ENCODE peak calls at places on chromosomes 16 and 17, in eight cellular contexts. E is heart right ventricle; C is tibial nerve; Q is psoas muscle; V is PC-3; S is uterus; G is body of pancreas; T is CD4-positive, CD25-positive, alpha-beta regulatory T cell. Z is an unnamed sample.

GRCh38 chr17:56917559-56918296 is 3.9 kb upstream of the TRIM25 start:
- DNase-seq in E (no peak), C (no peak), Q (peak; percentile 41), V (no peak), S (no peak), G (no peak), T (no peak), Z (no peak)

GRCh38 chr16:2512920-2513404 is 790 bp upstream of the ATP6V0C start:
- DNase-seq in E (no peak), C (no peak), Q (peak; percentile 37), V (no peak), S (peak; percentile 43), G (peak; percentile 50), T (peak; percentile 22), Z (no peak)

GRCh38 chr16:86430814-86431213 is 79.5 kb upstream of the FOXF1 start:
- DNase-seq in E (no peak), C (no peak), Q (no peak), V (no peak), S (no peak), G (no peak), T (no peak), Z (no peak)

GRCh38 chr16:78461496-78461938 is 362.1 kb downstream of the WWOX start:
- DNase-seq in E (no peak), C (no peak), Q (no peak), V (peak; percentile 58), S (no peak), G (no peak), T (no peak), Z (no peak)

GRCh38 chr17:34435182-34435928 is 72.3 kb upstream of the CCL1 start:
- DNase-seq in E (no peak), C (no peak), Q (no peak), V (no peak), S (no peak), G (no peak), T (no peak), Z (no peak)

GRCh38 chr16:11552445-11552844 is 34.3 kb downstream of the LITAF start:
- DNase-seq in E (no peak), C (no peak), Q (no peak), V (no peak), S (no peak), G (no peak), T (no peak), Z (no peak)

GRCh38 chr16:2040450-2041105 is 7.1 kb downstream of the NTHL1 start:
- DNase-seq in E (no peak), C (no peak), Q (no peak), V (peak; percentile 37), S (no peak), G (no peak), T (no peak), Z (no peak)

GRCh38 chr16:85738878-85739715 is 11.8 kb downstream of the C16orf74 start:
- DNase-seq in E (no peak), C (no peak), Q (no peak), V (no peak), S (no peak), G (no peak), T (no peak), Z (no peak)

GRCh38 chr17:48441231-48441711 is 11.3 kb upstream of the SKAP1 start:
- DNase-seq in E (no peak), C (no peak), Q (no peak), V (no peak), S (no peak), G (no peak), T (peak; percentile 95), Z (no peak)

GRCh38 chr16:67719778-67720144 is 645 bp upstream of the GFOD2 start:
- DNase-seq in E (no peak), C (no peak), Q (no peak), V (no peak), S (no peak), G (peak; percentile 25), T (no peak), Z (no peak)

GRCh38 chr16:23164736-23165135 is 15.5 kb upstream of the USP31 start:
- DNase-seq in E (no peak), C (no peak), Q (no peak), V (no peak), S (no peak), G (no peak), T (no peak), Z (no peak)

GRCh38 chr17:48259710-48260291 is 152.2 kb downstream of the SNX11 start:
- DNase-seq in E (no peak), C (no peak), Q (no peak), V (peak; percentile 87), S (no peak), G (peak; percentile 26), T (peak; percentile 17), Z (no peak)

GRCh38 chr16:23682181-23682580 is 3.5 kb downstream of the PLK1 start:
- DNase-seq in E (no peak), C (no peak), Q (no peak), V (no peak), S (no peak), G (no peak), T (no peak), Z (no peak)

GRCh38 chr17:20267459-20267842 is 199.9 kb downstream of the LGALS9B start:
- DNase-seq in E (no peak), C (no peak), Q (no peak), V (no peak), S (no peak), G (no peak), T (no peak), Z (no peak)

GRCh38 chr16:5020551-5020950 is 13.2 kb downstream of the NAGPA start:
- DNase-seq in E (no peak), C (no peak), Q (no peak), V (no peak), S (no peak), G (no peak), T (no peak), Z (no peak)

GRCh38 chr16:53235851-53236250 is 181.1 kb downstream of the CHD9 start:
- DNase-seq in E (no peak), C (no peak), Q (no peak), V (no peak), S (no peak), G (no peak), T (no peak), Z (no peak)

GRCh38 chr17:63137163-63137562 is 171.1 kb downstream of the TANC2 start:
- DNase-seq in E (no peak), C (no peak), Q (no peak), V (no peak), S (no peak), G (no peak), T (no peak), Z (no peak)

GRCh38 chr16:19681637-19682036 is 36.4 kb downstream of the KNOP1 start:
- DNase-seq in E (no peak), C (no peak), Q (no peak), V (no peak), S (no peak), G (no peak), T (no peak), Z (no peak)

DNA sequence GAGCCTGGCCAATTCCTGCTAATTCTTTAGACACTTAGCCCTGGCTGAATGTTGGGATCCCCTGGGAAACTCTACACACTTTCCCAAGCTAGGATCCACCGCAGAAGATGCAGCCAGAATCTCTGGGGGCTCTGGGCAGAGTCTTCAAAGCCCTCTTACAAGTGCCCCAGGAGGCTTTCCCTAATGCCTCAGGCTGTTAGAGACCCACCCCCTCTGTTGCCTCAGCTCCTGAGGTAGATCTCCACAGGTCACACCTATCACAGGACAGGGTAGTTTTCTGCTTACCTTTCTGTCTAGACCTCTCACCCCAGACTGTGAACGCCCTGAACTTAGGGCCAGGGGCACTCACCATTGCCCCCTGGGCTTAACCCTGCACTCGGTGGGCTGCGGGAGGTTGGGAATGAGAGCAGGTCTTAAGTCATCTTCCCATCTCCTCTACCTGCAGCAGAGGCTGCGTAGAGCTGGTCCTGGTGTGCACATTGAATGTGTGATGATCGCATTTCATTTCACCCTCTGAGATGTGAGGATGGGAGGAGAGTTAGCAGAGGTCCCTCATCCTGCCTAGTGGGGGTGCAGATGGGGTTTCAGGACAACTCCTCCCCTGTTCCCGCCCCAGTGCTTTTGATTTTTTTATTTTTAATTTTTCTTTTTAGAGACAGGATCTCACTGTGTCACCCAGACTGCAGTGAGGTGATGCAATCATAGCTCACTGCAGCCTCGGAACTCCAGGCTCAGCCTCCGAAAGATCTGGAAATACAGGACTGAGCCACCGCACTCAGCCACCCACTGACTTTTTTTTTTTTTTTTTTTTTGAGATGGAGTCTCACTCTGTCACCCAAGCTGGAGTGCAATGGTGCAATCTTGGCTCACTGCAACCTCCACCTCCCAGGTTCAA is 89.0 kb upstream of the LHX1 start:
- DNase-seq in E (no peak), C (no peak), Q (no peak), V (no peak), S (no peak), G (no peak), T (no peak), Z (no peak)
- H3K4me1 ChIP-seq in E (no peaks in the 10 kb centered on the region), C (no peaks in the 10 kb centered on the region), Q (no peaks in the 10 kb centered on the region), V (peaks cover 22% of the 10 kb centered on the region), S (no peaks in the 10 kb centered on the region), G (no peaks in the 10 kb centered on the region), T (peaks cover 7% of the 10 kb centered on the region), Z (no peaks in the 10 kb centered on the region)

DNA sequence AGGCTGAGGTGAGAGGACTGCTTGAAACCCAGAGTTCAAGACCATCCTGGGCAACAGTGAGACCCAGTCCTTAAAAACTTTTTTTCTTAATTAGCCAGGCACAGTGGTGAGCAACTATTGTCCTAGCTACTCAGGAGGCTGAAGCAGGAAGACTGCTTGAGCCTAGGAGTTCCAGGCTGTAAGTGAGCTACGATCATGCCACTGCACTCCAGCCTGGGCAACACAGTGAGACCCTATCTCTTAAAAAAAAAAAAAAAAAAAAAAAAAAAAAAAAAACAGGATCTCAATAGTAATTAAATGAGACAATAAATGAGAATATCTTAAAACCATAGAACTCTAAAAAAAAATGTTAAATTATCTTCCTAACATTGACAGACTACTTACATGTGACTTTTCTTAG is 14.3 kb downstream of the SMURF2 start:
- DNase-seq in E (no peak), C (no peak), Q (no peak), V (no peak), S (no peak), G (no peak), T (no peak), Z (no peak)
- H3K4me1 ChIP-seq in E (no peaks in the 10 kb centered on the region), C (peaks cover 6% of the 10 kb centered on the region), Q (no peaks in the 10 kb centered on the region), V (peaks cover 16% of the 10 kb centered on the region), S (no peaks in the 10 kb centered on the region), G (no peaks in the 10 kb centered on the region), T (no peaks in the 10 kb centered on the region), Z (peaks cover 15% of the 10 kb centered on the region)

DNA sequence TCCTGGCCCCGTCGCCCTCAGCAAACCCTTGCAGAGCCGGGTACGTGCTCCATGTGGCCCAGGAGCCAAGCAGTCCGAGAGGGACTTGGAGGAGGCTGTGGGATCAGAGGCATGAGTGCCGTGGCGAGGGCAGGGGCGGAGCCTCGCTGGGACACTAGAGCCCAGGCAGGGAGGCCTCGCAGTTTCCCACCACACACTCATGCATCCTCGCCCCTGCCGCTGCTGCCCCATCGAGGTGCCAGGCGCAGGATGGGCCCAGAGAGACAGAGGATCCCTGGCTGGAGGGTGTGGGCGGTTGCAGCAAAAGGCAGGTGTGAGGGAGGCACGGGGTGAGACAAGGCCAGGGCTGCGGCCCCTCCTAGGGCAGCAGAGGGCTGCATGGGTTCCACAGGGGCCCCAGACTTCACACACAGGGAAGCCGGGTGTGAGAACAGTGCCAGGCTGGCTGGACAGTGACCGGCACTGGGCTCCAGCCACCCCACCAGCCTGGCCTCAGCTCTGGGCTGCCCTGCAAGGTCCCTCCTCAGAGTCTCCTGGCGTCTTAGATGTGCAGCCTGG is 7.7 kb downstream of the BCAR1 start:
- DNase-seq in E (no peak), C (no peak), Q (no peak), V (no peak), S (no peak), G (no peak), T (no peak), Z (no peak)
- H3K4me1 ChIP-seq in E (peaks cover 61% of the 10 kb centered on the region), C (peaks cover 54% of the 10 kb centered on the region), Q (peaks cover 93% of the 10 kb centered on the region), V (peaks cover 51% of the 10 kb centered on the region), S (peaks cover 60% of the 10 kb centered on the region), G (peaks cover 74% of the 10 kb centered on the region), T (no peaks in the 10 kb centered on the region), Z (peaks cover 99% of the 10 kb centered on the region)

GRCh38 chr17:81325974-81326358 is 30.9 kb upstream of the SLC38A10 start:
- DNase-seq in E (no peak), C (no peak), Q (no peak), V (no peak), S (no peak), G (no peak), T (no peak), Z (no peak)
- H3K4me1 ChIP-seq in E (peaks cover 18% of the 10 kb centered on the region), C (peaks cover 32% of the 10 kb centered on the region), Q (peaks cover 59% of the 10 kb centered on the region), V (peaks cover 29% of the 10 kb centered on the region), S (peaks cover 17% of the 10 kb centered on the region), G (peaks cover 27% of the 10 kb centered on the region), T (no peaks in the 10 kb centered on the region), Z (peaks cover 14% of the 10 kb centered on the region)

Z was measured in thoracic aorta.